ENCODE peak calls at places on chromosomes 3 and 15, in five cellular contexts. One of them, this sample, is unnamed.
A peak's percentile ranks its signal among the peaks of the same experiment; 100 is the strongest.

GRCh38 chr3:133855772-133856171 is 39.9 kb downstream of the RAB6B start:
- DNase-seq in spleen: no peak
- DNase-seq in stomach: no peak
- DNase-seq in HCT116: no peak
- DNase-seq in breast epithelium: no peak
- DNase-seq in this sample: no peak

GRCh38 chr3:184798120-184798519 is 13.8 kb upstream of the VPS8 start:
- DNase-seq in spleen: no peak
- DNase-seq in stomach: no peak
- DNase-seq in HCT116: no peak
- DNase-seq in breast epithelium: no peak
- DNase-seq in this sample: no peak

GRCh38 chr15:31453558-31454318 is 127.1 kb downstream of the KLF13 start:
- DNase-seq in spleen: peak; percentile 40
- DNase-seq in stomach: no peak
- DNase-seq in HCT116: no peak
- DNase-seq in breast epithelium: no peak
- DNase-seq in this sample: no peak

GRCh38 chr3:120908803-120909601 is 997 bp downstream of the STXBP5L start:
- DNase-seq in spleen: no peak
- DNase-seq in stomach: no peak
- DNase-seq in HCT116: no peak
- DNase-seq in breast epithelium: no peak
- DNase-seq in this sample: no peak

GRCh38 chr3:59773970-59774369 is 724.1 kb upstream of the CFAP20DC start:
- DNase-seq in spleen: no peak
- DNase-seq in stomach: no peak
- DNase-seq in HCT116: no peak
- DNase-seq in breast epithelium: no peak
- DNase-seq in this sample: no peak

GRCh38 chr15:39118510-39118909 is 462.4 kb upstream of the THBS1 start:
- DNase-seq in spleen: no peak
- DNase-seq in stomach: no peak
- DNase-seq in HCT116: no peak
- DNase-seq in breast epithelium: no peak
- DNase-seq in this sample: no peak

GRCh38 chr3:137762674-137763593 is 1.2 kb upstream of the SOX14 start:
- DNase-seq in spleen: no peak
- DNase-seq in stomach: no peak
- DNase-seq in HCT116: no peak
- DNase-seq in breast epithelium: no peak
- DNase-seq in this sample: no peak

GRCh38 chr15:40891810-40892448 is 2.3 kb upstream of the VPS18 start:
- DNase-seq in spleen: no peak
- DNase-seq in stomach: peak; percentile 71
- DNase-seq in HCT116: peak; percentile 53
- DNase-seq in breast epithelium: no peak
- DNase-seq in this sample: no peak

GRCh38 chr3:70856414-70857162 is 544.1 kb upstream of the MDFIC2 start:
- DNase-seq in spleen: no peak
- DNase-seq in stomach: no peak
- DNase-seq in HCT116: no peak
- DNase-seq in breast epithelium: no peak
- DNase-seq in this sample: no peak

GRCh38 chr15:88069561-88069960 is 187.0 kb downstream of the NTRK3 start:
- DNase-seq in spleen: no peak
- DNase-seq in stomach: no peak
- DNase-seq in HCT116: no peak
- DNase-seq in breast epithelium: no peak
- DNase-seq in this sample: no peak

GRCh38 chr15:89323825-89324224 is 10.8 kb downstream of the POLG start:
- DNase-seq in spleen: no peak
- DNase-seq in stomach: no peak
- DNase-seq in HCT116: no peak
- DNase-seq in breast epithelium: no peak
- DNase-seq in this sample: peak; percentile 78

GRCh38 chr15:37101634-37102314 is 1.4 kb upstream of the MEIS2 start:
- DNase-seq in spleen: peak; percentile 85
- DNase-seq in stomach: peak; percentile 74
- DNase-seq in HCT116: peak; percentile 21
- DNase-seq in breast epithelium: peak; percentile 59
- DNase-seq in this sample: no peak

GRCh38 chr15:55742498-55742926 is 440 bp downstream of the PRTG start:
- DNase-seq in spleen: no peak
- DNase-seq in stomach: no peak
- DNase-seq in HCT116: no peak
- DNase-seq in breast epithelium: no peak
- DNase-seq in this sample: no peak

GRCh38 chr3:157543491-157544035 is 40.3 kb upstream of the VEPH1 start:
- DNase-seq in spleen: no peak
- DNase-seq in stomach: no peak
- DNase-seq in HCT116: no peak
- DNase-seq in breast epithelium: no peak
- DNase-seq in this sample: no peak

GRCh38 chr3:21914451-21914850 is 163.4 kb upstream of the ZNF385D start:
- DNase-seq in spleen: no peak
- DNase-seq in stomach: no peak
- DNase-seq in HCT116: no peak
- DNase-seq in breast epithelium: no peak
- DNase-seq in this sample: no peak

GRCh38 chr3:161163297-161163696 is 57.8 kb upstream of the NMD3 start:
- DNase-seq in spleen: no peak
- DNase-seq in stomach: no peak
- DNase-seq in HCT116: peak; percentile 79
- DNase-seq in breast epithelium: no peak
- DNase-seq in this sample: no peak

GRCh38 chr3:27985369-27986035 is 255.9 kb upstream of the CMC1 start:
- DNase-seq in spleen: no peak
- DNase-seq in stomach: no peak
- DNase-seq in HCT116: no peak
- DNase-seq in breast epithelium: no peak
- DNase-seq in this sample: no peak

GRCh38 chr15:88954431-88955277 is 41.5 kb upstream of the MFGE8 start:
- DNase-seq in spleen: no peak
- DNase-seq in stomach: no peak
- DNase-seq in HCT116: no peak
- DNase-seq in breast epithelium: no peak
- DNase-seq in this sample: peak; percentile 67

GRCh38 chr3:58167431-58168351 is 43.1 kb downstream of the DNASE1L3 start:
- DNase-seq in spleen: no peak
- DNase-seq in stomach: peak; percentile 62
- DNase-seq in HCT116: no peak
- DNase-seq in breast epithelium: no peak
- DNase-seq in this sample: no peak

GRCh38 chr3:178320481-178321352 is 215.5 kb upstream of the KCNMB2 start:
- DNase-seq in spleen: no peak
- DNase-seq in stomach: peak; percentile 31
- DNase-seq in HCT116: no peak
- DNase-seq in breast epithelium: no peak
- DNase-seq in this sample: no peak

GRCh38 chr3:185207931-185208746 is 45.7 kb downstream of the EHHADH start:
- DNase-seq in spleen: no peak
- DNase-seq in stomach: no peak
- DNase-seq in HCT116: no peak
- DNase-seq in breast epithelium: no peak
- DNase-seq in this sample: no peak

GRCh38 chr3:7630925-7631324 is 770.0 kb downstream of the GRM7 start:
- DNase-seq in spleen: no peak
- DNase-seq in stomach: peak; percentile 26
- DNase-seq in HCT116: no peak
- DNase-seq in breast epithelium: no peak
- DNase-seq in this sample: no peak

GRCh38 chr3:82133070-82133606 is 371.7 kb upstream of the GBE1 start:
- DNase-seq in spleen: peak; percentile 79
- DNase-seq in stomach: peak; percentile 67
- DNase-seq in HCT116: peak; percentile 35
- DNase-seq in breast epithelium: peak; percentile 28
- DNase-seq in this sample: no peak

GRCh38 chr3:49013738-49014660 is 4.4 kb downstream of the DALRD3 start:
- DNase-seq in spleen: no peak
- DNase-seq in stomach: peak; percentile 66
- DNase-seq in HCT116: no peak
- DNase-seq in breast epithelium: no peak
- DNase-seq in this sample: no peak

GRCh38 chr15:23022156-23022555 is 17.2 kb downstream of the TUBGCP5 start:
- DNase-seq in spleen: no peak
- DNase-seq in stomach: no peak
- DNase-seq in HCT116: no peak
- DNase-seq in breast epithelium: no peak
- DNase-seq in this sample: no peak
- TF ChIP-seq POLR2AphosphoS5 in spleen: no peak
- TF ChIP-seq POLR2AphosphoS5 in stomach: no peak
- TF ChIP-seq POLR2AphosphoS5 in HCT116: no peak
- TF ChIP-seq POLR2AphosphoS5 in breast epithelium: no peak
- TF ChIP-seq POLR2AphosphoS5 in this sample: no peak

DNA sequence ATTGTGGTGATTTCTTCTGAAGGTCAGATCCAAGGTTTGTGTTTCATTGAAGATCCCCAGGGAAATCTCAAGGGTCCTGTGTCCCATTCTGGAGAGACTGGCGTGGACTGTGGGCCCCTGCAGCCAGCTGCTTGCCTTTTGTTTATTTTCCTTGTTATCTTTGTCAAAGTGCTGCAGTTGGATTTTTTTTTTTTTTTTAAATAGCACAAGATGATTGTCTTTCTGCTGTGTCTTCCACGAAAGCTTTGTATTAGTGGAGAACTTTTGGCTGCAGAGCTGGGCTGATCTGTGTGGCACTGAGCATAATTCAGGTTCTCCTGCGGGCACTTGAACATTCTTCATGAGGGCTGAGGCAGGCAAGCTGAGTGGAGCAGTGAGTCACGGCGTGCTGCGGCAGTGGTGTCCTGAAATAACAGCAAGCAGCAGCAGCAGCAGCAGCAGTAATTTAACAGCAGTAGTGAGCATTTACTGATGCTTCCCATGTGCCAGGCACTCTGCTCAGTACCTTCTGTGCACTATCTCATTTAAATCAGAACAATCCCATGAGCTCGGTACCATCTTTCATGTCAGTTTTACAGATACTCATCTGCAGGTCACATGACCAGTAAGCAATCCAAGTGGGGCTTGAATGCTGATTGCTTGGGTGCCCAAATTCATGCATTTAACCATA is 45.7 kb downstream of the MITF start:
- DNase-seq in spleen: no peak
- DNase-seq in stomach: no peak
- DNase-seq in HCT116: no peak
- DNase-seq in breast epithelium: no peak
- DNase-seq in this sample: no peak
- TF ChIP-seq POLR2AphosphoS5 in spleen: no peak
- TF ChIP-seq POLR2AphosphoS5 in stomach: no peak
- TF ChIP-seq POLR2AphosphoS5 in HCT116: no peak
- TF ChIP-seq POLR2AphosphoS5 in breast epithelium: no peak
- TF ChIP-seq POLR2AphosphoS5 in this sample: peak; percentile 14

GRCh38 chr3:9701006-9701405 is 2.6 kb upstream of the CPNE9 start:
- DNase-seq in spleen: peak; percentile 23
- DNase-seq in stomach: no peak
- DNase-seq in HCT116: no peak
- DNase-seq in breast epithelium: no peak
- DNase-seq in this sample: no peak
- TF ChIP-seq POLR2AphosphoS5 in spleen: no peak
- TF ChIP-seq POLR2AphosphoS5 in stomach: no peak
- TF ChIP-seq POLR2AphosphoS5 in HCT116: no peak
- TF ChIP-seq POLR2AphosphoS5 in breast epithelium: no peak
- TF ChIP-seq POLR2AphosphoS5 in this sample: no peak

DNA sequence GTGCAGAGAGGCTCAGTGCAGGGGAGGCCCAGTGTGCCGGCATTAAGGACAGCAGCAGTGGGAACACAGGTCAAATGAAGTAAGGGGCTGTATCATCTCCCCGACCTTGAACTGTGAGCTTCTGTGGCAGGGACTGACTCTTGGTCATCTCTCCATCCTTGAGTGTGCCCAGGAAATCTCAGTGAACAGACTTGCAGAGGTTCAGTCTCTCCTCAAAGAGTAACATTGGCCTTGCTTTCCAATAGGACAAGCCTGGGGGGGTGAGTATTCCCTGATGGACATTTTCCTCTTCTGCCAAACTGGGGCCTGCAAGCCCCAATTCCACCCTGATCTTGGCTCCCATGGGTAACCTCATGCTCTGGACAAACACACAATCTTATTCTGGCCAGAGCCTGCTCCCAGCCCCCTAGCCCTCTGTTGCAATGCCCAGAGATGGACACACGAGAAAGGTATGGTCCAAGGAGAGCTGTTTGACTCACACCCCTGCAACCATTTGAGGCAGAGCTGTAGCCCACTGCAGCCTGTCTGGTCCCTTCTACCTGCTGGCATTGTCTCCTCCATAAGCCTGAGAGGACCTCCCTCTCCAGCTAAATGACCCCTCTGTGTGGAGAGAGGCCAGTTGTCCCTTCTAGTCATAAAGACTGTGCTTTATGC is 50.9 kb downstream of the TLE3 start:
- DNase-seq in spleen: peak; percentile 39
- DNase-seq in stomach: no peak
- DNase-seq in HCT116: no peak
- DNase-seq in breast epithelium: no peak
- DNase-seq in this sample: no peak
- TF ChIP-seq POLR2AphosphoS5 in spleen: no peak
- TF ChIP-seq POLR2AphosphoS5 in stomach: no peak
- TF ChIP-seq POLR2AphosphoS5 in HCT116: no peak
- TF ChIP-seq POLR2AphosphoS5 in breast epithelium: no peak
- TF ChIP-seq POLR2AphosphoS5 in this sample: no peak

GRCh38 chr3:124491875-124492274 is 238.4 kb upstream of the UMPS start:
- DNase-seq in spleen: no peak
- DNase-seq in stomach: no peak
- DNase-seq in HCT116: no peak
- DNase-seq in breast epithelium: no peak
- DNase-seq in this sample: no peak

GRCh38 chr3:124492824-124493223 is 237.4 kb upstream of the UMPS start:
- DNase-seq in spleen: no peak
- DNase-seq in stomach: peak; percentile 76
- DNase-seq in HCT116: peak; percentile 54
- DNase-seq in breast epithelium: peak; percentile 69
- DNase-seq in this sample: no peak

GRCh38 chr3:124486324-124486723 is 243.9 kb upstream of the UMPS start:
- DNase-seq in spleen: no peak
- DNase-seq in stomach: no peak
- DNase-seq in HCT116: no peak
- DNase-seq in breast epithelium: no peak
- DNase-seq in this sample: no peak

GRCh38 chr3:124491098-124491497 is 239.2 kb upstream of the UMPS start:
- DNase-seq in spleen: no peak
- DNase-seq in stomach: no peak
- DNase-seq in HCT116: no peak
- DNase-seq in breast epithelium: no peak
- DNase-seq in this sample: no peak

GRCh38 chr3:124489506-124489905 is 240.7 kb upstream of the UMPS start:
- DNase-seq in spleen: no peak
- DNase-seq in stomach: no peak
- DNase-seq in HCT116: no peak
- DNase-seq in breast epithelium: no peak
- DNase-seq in this sample: no peak
- TF ChIP-seq POLR2AphosphoS5 in spleen: no peak
- TF ChIP-seq POLR2AphosphoS5 in stomach: no peak
- TF ChIP-seq POLR2AphosphoS5 in HCT116: no peak
- TF ChIP-seq POLR2AphosphoS5 in breast epithelium: no peak
- TF ChIP-seq POLR2AphosphoS5 in this sample: no peak

GRCh38 chr3:12350151-12350813 is 61.4 kb downstream of the PPARG start:
- DNase-seq in spleen: no peak
- DNase-seq in stomach: peak; percentile 57
- DNase-seq in HCT116: no peak
- DNase-seq in breast epithelium: no peak
- DNase-seq in this sample: peak; percentile 92
- TF ChIP-seq POLR2AphosphoS5 in spleen: no peak
- TF ChIP-seq POLR2AphosphoS5 in stomach: peak; percentile 67
- TF ChIP-seq POLR2AphosphoS5 in HCT116: no peak
- TF ChIP-seq POLR2AphosphoS5 in breast epithelium: peak; percentile 45
- TF ChIP-seq POLR2AphosphoS5 in this sample: peak; percentile 34

GRCh38 chr3:188432826-188433525 is 279.0 kb downstream of the LPP start:
- DNase-seq in spleen: no peak
- DNase-seq in stomach: peak; percentile 45
- DNase-seq in HCT116: no peak
- DNase-seq in breast epithelium: no peak
- DNase-seq in this sample: no peak
- TF ChIP-seq POLR2AphosphoS5 in spleen: no peak
- TF ChIP-seq POLR2AphosphoS5 in stomach: no peak
- TF ChIP-seq POLR2AphosphoS5 in HCT116: no peak
- TF ChIP-seq POLR2AphosphoS5 in breast epithelium: no peak
- TF ChIP-seq POLR2AphosphoS5 in this sample: no peak

This sample was measured in vagina.